ENCODE peak calls at places on chromosomes 12 and 14, in six cellular contexts. U is NCI-H1092 treated with DMSO at 0.1 percent for 48 hours; Y is hypothalamus; I is right atrium auricular region; O is activated T-helper 2 cell treated with anti-CD3 and anti-CD28 coated beads, Interferon-gamma antibody, Interleukin-2, Interleukin-4, amounts not matched to agents 10 μg/mL and 5 μg/mL and 100 μg/mL, durations not matched to agents 14 hours and 24 hours and 36 hours; K is progenitor cell of endocrine pancreas. Z is an unnamed sample.
A peak's percentile ranks its signal among the peaks of the same experiment; 100 is the strongest.

GRCh38 chr12:56803750-56804149 is 40.6 kb downstream of the HSD17B6 start:
- DNase-seq in I (no peak), K (no peak), U (no peak), Y (no peak), O (no peak), Z (no peak)

GRCh38 chr14:93086441-93087055 is 29.2 kb downstream of the ITPK1 start:
- DNase-seq in K (no peak), U (no peak), O (no peak), Y (no peak), I (no peak), Z (no peak)

GRCh38 chr12:3203713-3204112 is 126.5 kb downstream of the TSPAN9 start:
- DNase-seq in U (no peak), I (no peak), O (no peak), K (no peak), Y (no peak), Z (no peak)

GRCh38 chr14:22986508-22987054 is 4.2 kb upstream of the AJUBA start:
- DNase-seq in U (peak; percentile 69), K (peak; percentile 83), I (peak; percentile 95), O (peak; percentile 78), Y (peak; percentile 54), Z (peak; percentile 80)

GRCh38 chr12:104683831-104684503 is 227.2 kb downstream of the CHST11 start:
- DNase-seq in I (no peak), O (no peak), Y (no peak), K (no peak), U (no peak), Z (no peak)

GRCh38 chr12:19248929-19249602 is 119.5 kb downstream of the PLEKHA5 start:
- DNase-seq in Y (no peak), I (no peak), U (no peak), O (no peak), K (no peak), Z (peak; percentile 17)

GRCh38 chr12:52358575-52359350 is 8.5 kb downstream of the KRT85 start:
- DNase-seq in I (no peak), Y (no peak), O (no peak), U (no peak), K (no peak), Z (no peak)

GRCh38 chr12:53955036-53955775 is 503 bp downstream of the HOXC12 start:
- DNase-seq in K (no peak), U (no peak), I (no peak), O (no peak), Y (no peak), Z (no peak)

GRCh38 chr12:108854055-108854452 is 3.3 kb downstream of the SSH1 start:
- DNase-seq in I (peak; percentile 80), Y (no peak), U (no peak), O (no peak), K (no peak), Z (peak; percentile 91)

GRCh38 chr12:50104614-50105366 is 982 bp downstream of the GPD1 start:
- DNase-seq in I (no peak), Y (no peak), K (no peak), O (no peak), U (no peak), Z (no peak)

GRCh38 chr12:42725839-42726238 is 136.3 kb upstream of the PRICKLE1 start:
- DNase-seq in O (no peak), I (no peak), Y (no peak), U (no peak), K (no peak), Z (peak; percentile 72)

GRCh38 chr14:69430306-69430939 is 31.9 kb downstream of the SLC39A9 start:
- DNase-seq in K (no peak), O (no peak), U (no peak), Y (no peak), I (no peak), Z (no peak)

GRCh38 chr12:31874961-31875608 is 84.1 kb upstream of the RESF1 start:
- DNase-seq in U (no peak), I (peak; percentile 57), K (no peak), Y (no peak), O (peak; percentile 35), Z (peak; percentile 81)

GRCh38 chr12:111841750-111842555 is at the start of gene MAPKAPK5:
- DNase-seq in U (peak; percentile 79), O (peak; percentile 95), Y (peak; percentile 94), K (peak; percentile 94), I (peak; percentile 96), Z (peak; percentile 92)

Z was measured in brain microvascular endothelial cell.